ENCODE peak calls at places on chromosomes 3 and 15, in nine cellular contexts. U, J, E, V, F, C, B, O and M are unnamed samples.
A peak's percentile ranks its signal among the peaks of the same experiment; 100 is the strongest.

GRCh38 chr3:63242124-63242523 is 36.0 kb upstream of the SYNPR start:
- DNase-seq in E (no peak), O (no peak), F (no peak), B (no peak), C (no peak), U (no peak), V (no peak), J (no peak), M (no peak)

GRCh38 chr15:56528136-56528535 is 63.2 kb upstream of the MNS1 start:
- DNase-seq in V (no peak), B (no peak), F (no peak), E (peak; percentile 21), J (no peak), O (no peak), C (peak; percentile 17), U (peak; percentile 45), M (no peak)

GRCh38 chr15:90259524-90259923 is 5.9 kb upstream of the NGRN start:
- DNase-seq in J (peak; percentile 39), V (no peak), F (no peak), C (peak; percentile 12), U (no peak), B (no peak), O (no peak), E (peak; percentile 56), M (peak; percentile 16)

GRCh38 chr15:85381850-85382751 is 1.7 kb downstream of the AKAP13 start:
- DNase-seq in U (no peak), E (peak; percentile 58), B (no peak), J (no peak), F (no peak), C (peak; percentile 56), O (no peak), V (peak; percentile 75), M (no peak)

GRCh38 chr15:73951044-73951561 is 24.8 kb downstream of the LOXL1 start:
- DNase-seq in O (peak; percentile 93), F (peak; percentile 86), B (peak; percentile 97), J (no peak), U (peak; percentile 99), E (peak; percentile 99), V (peak; percentile 97), C (peak; percentile 98), M (peak; percentile 99)

GRCh38 chr3:44208086-44208485 is 33.6 kb upstream of the TOPAZ1 start:
- DNase-seq in U (no peak), V (no peak), B (peak; percentile 23), C (no peak), F (no peak), E (peak; percentile 47), O (no peak), J (no peak), M (peak; percentile 42)

GRCh38 chr3:185582236-185582635 is 3.9 kb upstream of the SENP2 start:
- DNase-seq in B (no peak), F (no peak), U (no peak), O (no peak), E (no peak), V (no peak), C (no peak), J (no peak), M (no peak)

GRCh38 chr3:128083980-128084674 is 31.9 kb downstream of the SEC61A1 start:
- DNase-seq in J (no peak), B (no peak), C (peak; percentile 74), E (peak; percentile 77), U (peak; percentile 74), V (no peak), O (no peak), F (no peak), M (peak; percentile 49)

GRCh38 chr3:182261084-182261483 is 532.2 kb upstream of the ATP11B start:
- DNase-seq in O (no peak), U (no peak), V (no peak), C (no peak), B (no peak), F (no peak), E (no peak), J (no peak), M (no peak)

GRCh38 chr3:48837163-48837562 is 10.5 kb downstream of the PRKAR2A start:
- DNase-seq in J (no peak), C (no peak), F (no peak), V (no peak), O (no peak), E (no peak), U (no peak), B (no peak), M (no peak)

GRCh38 chr3:183341545-183342288 is 86.7 kb downstream of the MCF2L2 start:
- DNase-seq in J (no peak), C (no peak), V (no peak), E (no peak), U (no peak), B (no peak), O (no peak), F (no peak), M (no peak)

GRCh38 chr3:23640472-23641146 is 165.1 kb upstream of the UBE2E1 start:
- DNase-seq in C (no peak), V (peak; percentile 24), U (no peak), E (peak; percentile 64), F (no peak), B (no peak), J (no peak), O (no peak), M (peak; percentile 23)

GRCh38 chr15:62099171-62099601 is 32.4 kb downstream of the C2CD4A start:
- DNase-seq in E (peak; percentile 37), J (no peak), F (no peak), C (peak; percentile 90), U (peak; percentile 48), V (peak; percentile 34), O (no peak), B (no peak), M (peak; percentile 72)

GRCh38 chr3:62159693-62160092 is 213.7 kb downstream of the FEZF2 start:
- DNase-seq in O (peak; percentile 76), U (peak; percentile 92), J (no peak), B (peak; percentile 38), E (peak; percentile 73), C (peak; percentile 86), V (no peak), F (peak; percentile 76), M (peak; percentile 78)

GRCh38 chr3:25664066-25664809 is 469 bp downstream of the TOP2B start:
- DNase-seq in O (peak; percentile 79), E (peak; percentile 48), F (peak; percentile 68), J (no peak), B (no peak), V (no peak), U (peak; percentile 39), C (peak; percentile 46), M (peak; percentile 46)

GRCh38 chr15:78063966-78064365 is 13.5 kb downstream of the TBC1D2B start:
- DNase-seq in B (no peak), C (peak; percentile 90), V (no peak), E (peak; percentile 85), F (no peak), O (no peak), U (peak; percentile 91), J (no peak), M (no peak)

GRCh38 chr3:72446406-72447058 is 401.7 kb downstream of the SHQ1 start:
- DNase-seq in V (no peak), O (no peak), U (peak; percentile 33), J (no peak), E (peak; percentile 31), F (peak; percentile 27), B (no peak), C (peak; percentile 28), M (peak; percentile 29)
- TF ChIP-seq CTCF in V (no peak), O (peak; percentile 8), U (no peak), J (no peak), E (no peak), F (no peak), B (no peak), C (no peak), M (peak; percentile 11)

GRCh38 chr15:44029003-44029402 is 166.1 kb downstream of the FRMD5 start:
- DNase-seq in O (no peak), F (no peak), E (no peak), V (no peak), U (no peak), C (no peak), B (no peak), J (no peak), M (no peak)

GRCh38 chr15:44028349-44028748 is 166.7 kb downstream of the FRMD5 start:
- DNase-seq in J (no peak), V (no peak), O (no peak), B (no peak), U (no peak), E (no peak), C (peak; percentile 23), F (no peak), M (peak; percentile 43)

GRCh38 chr15:44023176-44023575 is 171.9 kb downstream of the FRMD5 start:
- DNase-seq in O (no peak), F (no peak), C (peak; percentile 42), U (no peak), V (no peak), J (no peak), E (no peak), B (no peak), M (no peak)
- TF ChIP-seq CTCF in O (no peak), F (no peak), C (peak; percentile 24), U (no peak), V (no peak), J (peak; percentile 13), E (peak; percentile 23), B (no peak), M (peak; percentile 9)

DNA sequence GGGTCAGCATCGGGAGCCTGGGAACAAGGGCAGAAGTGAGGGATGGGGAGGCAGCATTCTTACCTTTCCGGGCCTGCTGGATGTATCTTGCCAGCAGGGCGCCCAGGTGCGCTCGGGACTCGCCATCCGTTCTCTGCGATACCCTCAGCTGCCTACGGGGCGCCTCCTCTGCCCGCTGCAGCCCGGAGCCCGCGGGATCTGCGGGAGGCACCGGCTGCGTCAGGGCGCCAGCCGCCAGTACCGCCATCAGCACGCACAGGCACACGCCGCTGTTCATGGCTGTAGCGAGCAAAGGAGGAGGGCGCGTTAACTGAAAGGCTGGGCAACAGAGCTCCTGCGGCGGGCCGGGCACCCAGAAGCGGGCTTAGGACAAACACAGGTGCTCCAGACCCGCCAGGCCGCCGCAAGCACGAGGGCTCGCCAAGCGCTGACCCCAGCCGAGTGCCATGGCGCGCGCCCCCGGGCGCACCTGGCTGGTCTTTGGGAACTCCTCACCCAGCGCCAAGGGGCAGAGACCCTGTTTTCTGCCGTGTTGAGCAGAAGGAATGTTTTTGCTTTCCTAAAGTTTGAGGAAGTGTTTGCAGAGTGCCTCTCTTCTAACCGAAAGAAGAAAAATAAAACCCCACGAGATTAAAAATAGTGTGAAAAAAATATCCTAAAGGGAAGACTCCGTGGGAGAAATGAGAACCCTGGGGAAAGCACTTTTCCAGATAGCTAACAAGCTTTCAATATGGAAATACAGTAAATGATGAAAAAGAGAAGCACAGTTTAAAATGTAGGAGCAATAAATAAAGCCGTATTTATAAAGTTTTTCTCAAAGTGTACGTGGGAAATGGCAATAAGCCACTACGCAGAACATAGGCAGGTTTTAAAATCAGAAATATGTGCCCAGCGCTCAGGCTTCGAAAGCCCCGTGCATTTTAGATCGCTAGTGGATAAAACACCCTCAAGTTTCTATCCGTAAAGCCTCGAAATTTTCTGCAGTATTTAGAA is 2.3 kb downstream of the CCK start:
- DNase-seq in F (no peak), B (no peak), O (no peak), J (no peak), C (no peak), V (no peak), U (no peak), E (no peak), M (no peak)
- TF ChIP-seq CTCF in F (no peak), B (no peak), O (no peak), J (no peak), C (no peak), V (no peak), U (no peak), E (no peak), M (no peak)

DNA sequence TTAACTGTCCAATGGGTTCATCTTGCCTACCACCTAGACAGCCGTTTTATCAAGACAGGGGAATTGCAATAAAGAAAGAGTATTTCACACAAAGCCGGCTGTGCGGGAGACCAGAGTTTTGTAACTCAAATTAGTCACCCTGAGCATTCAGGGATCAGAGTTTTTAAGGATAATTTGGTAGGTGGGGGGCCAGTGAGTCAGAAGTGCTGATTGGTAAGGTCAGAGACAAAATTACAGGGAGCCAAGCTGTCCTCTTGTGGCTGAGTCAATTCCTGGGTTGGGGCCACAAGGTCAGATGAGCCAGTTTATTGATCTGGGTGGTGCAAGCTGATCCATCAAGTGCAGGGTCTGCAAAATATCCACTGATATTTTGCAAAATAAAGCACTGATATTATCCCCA is 29.9 kb upstream of the GPD1L start:
- DNase-seq in E (peak; percentile 70), J (no peak), U (peak; percentile 71), O (no peak), B (peak; percentile 20), C (peak; percentile 90), V (no peak), F (no peak), M (peak; percentile 43)
- TF ChIP-seq CTCF in E (no peak), J (no peak), U (no peak), O (no peak), B (no peak), C (no peak), V (no peak), F (no peak), M (no peak)